ENCODE peak calls at places on chromosomes 3 and 15, in five cellular contexts. T is epithelial cell of esophagus, M is cardiac muscle cell, W is ovary, A is progenitor cell of endocrine pancreas. Z is an unnamed sample.

GRCh38 chr3:123096701-123097100 is 29.9 kb downstream of the PDIA5 start:
- DNase-seq in T (no peak), M (peak; percentile 88), W (peak; percentile 81), A (no peak), Z (no peak)

GRCh38 chr15:64134322-64134829 is 17.2 kb upstream of the SNX22 start:
- DNase-seq in T (peak; percentile 8), M (peak; percentile 78), W (peak; percentile 60), A (no peak), Z (no peak)

GRCh38 chr3:13401149-13401548 is 19.0 kb downstream of the NUP210 start:
- DNase-seq in T (no peak), M (no peak), W (no peak), A (no peak), Z (no peak)

GRCh38 chr3:133282239-133282638 is 117.6 kb upstream of the BFSP2 start:
- DNase-seq in T (no peak), M (no peak), W (no peak), A (no peak), Z (no peak)

GRCh38 chr15:89654847-89655805 is at the start of gene KIF7:
- DNase-seq in T (peak; percentile 40), M (peak; percentile 74), W (peak; percentile 73), A (peak; percentile 54), Z (no peak)

GRCh38 chr15:61530769-61531168 is 301.7 kb upstream of the RORA start:
- DNase-seq in T (no peak), M (peak; percentile 10), W (no peak), A (no peak), Z (no peak)

GRCh38 chr3:107978116-107979057 is 112.4 kb downstream of the CD47 start:
- DNase-seq in T (no peak), M (no peak), W (no peak), A (no peak), Z (no peak)

GRCh38 chr3:176469694-176470205 is 727.5 kb downstream of the TBL1XR1 start:
- DNase-seq in T (peak; percentile 2), M (no peak), W (no peak), A (no peak), Z (no peak)

GRCh38 chr15:90872481-90873184 is 4.2 kb downstream of the FURIN start:
- DNase-seq in T (peak; percentile 82), M (peak; percentile 69), W (no peak), A (no peak), Z (no peak)

GRCh38 chr3:97699889-97700288 is 64.7 kb upstream of the ARL6 start:
- DNase-seq in T (no peak), M (no peak), W (no peak), A (no peak), Z (no peak)

GRCh38 chr15:22263738-22264137 is 183.4 kb downstream of the OR4M2 start:
- DNase-seq in T (no peak), M (no peak), W (no peak), A (no peak), Z (no peak)

GRCh38 chr15:52306270-52306669 is 10.7 kb upstream of the MYO5C start:
- DNase-seq in T (peak; percentile 96), M (peak; percentile 57), W (no peak), A (no peak), Z (no peak)

GRCh38 chr3:171788546-171789351 is 21.5 kb downstream of the PLD1 start:
- DNase-seq in T (peak; percentile 94), M (peak; percentile 94), W (no peak), A (no peak), Z (no peak)
- TF ChIP-seq CTCF in T (no peak), M (peak; percentile 6), W (no peak), A (no peak), Z (no peak)

GRCh38 chr3:11717768-11718581 is 74.3 kb upstream of the VGLL4 start:
- DNase-seq in T (peak; percentile 41), M (peak; percentile 68), W (no peak), A (no peak), Z (no peak)
- TF ChIP-seq CTCF in T (no peak), M (no peak), W (no peak), A (no peak), Z (no peak)

DNA sequence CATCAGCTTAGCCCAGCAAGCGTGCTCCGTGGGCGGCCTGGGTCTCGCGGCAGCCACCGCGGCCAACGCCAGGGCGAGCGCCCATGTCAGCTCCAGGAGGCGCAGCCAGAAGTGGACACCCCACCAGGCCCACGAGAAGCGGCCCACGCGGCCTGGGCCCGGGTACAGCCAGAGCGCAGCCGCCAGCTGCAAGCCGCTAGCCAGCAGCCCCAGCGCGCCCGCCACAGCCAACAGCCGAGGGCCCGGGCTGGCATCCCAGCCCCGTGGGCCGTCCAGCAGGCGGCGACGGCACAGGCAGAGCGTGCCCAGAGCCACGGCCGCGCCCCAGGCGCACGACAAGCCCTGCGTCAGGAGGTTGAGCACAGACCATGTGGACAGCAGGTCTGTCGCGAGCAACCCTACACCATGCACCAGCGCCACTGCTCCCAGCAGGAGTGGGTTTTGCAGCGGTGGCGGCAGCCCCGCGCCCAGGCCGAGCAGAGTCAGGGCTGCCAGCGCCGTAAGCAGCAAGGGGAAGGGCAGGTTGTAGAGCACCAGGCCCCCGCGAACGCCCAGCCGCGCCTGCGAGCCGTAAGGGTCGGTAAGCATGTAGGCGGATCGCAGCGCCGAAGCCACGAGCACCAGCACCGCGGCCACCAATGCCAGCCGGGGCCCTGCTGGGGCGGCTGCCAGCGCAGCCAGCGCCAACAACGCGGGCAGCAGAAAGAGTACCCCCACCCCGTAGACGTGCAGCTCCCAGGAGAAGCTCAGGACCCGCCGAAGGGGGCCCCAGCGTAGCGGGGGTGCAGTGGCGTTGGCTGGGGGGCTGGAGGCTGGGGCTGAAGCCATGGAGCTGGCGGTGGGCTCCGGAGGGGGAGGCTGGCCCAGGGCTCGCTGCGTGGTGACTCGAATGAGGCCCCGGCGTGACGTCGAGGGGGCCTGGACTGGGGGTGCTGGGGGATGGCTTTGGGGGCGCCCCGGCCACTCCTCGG is 4.9 kb downstream of the PRRT3 start:
- DNase-seq in T (peak; percentile 86), M (peak; percentile 78), W (peak; percentile 77), A (peak; percentile 56), Z (no peak)
- TF ChIP-seq CTCF in T (peak; percentile 40), M (peak; percentile 71), W (peak; percentile 59), A (peak; percentile 58), Z (no peak)

DNA sequence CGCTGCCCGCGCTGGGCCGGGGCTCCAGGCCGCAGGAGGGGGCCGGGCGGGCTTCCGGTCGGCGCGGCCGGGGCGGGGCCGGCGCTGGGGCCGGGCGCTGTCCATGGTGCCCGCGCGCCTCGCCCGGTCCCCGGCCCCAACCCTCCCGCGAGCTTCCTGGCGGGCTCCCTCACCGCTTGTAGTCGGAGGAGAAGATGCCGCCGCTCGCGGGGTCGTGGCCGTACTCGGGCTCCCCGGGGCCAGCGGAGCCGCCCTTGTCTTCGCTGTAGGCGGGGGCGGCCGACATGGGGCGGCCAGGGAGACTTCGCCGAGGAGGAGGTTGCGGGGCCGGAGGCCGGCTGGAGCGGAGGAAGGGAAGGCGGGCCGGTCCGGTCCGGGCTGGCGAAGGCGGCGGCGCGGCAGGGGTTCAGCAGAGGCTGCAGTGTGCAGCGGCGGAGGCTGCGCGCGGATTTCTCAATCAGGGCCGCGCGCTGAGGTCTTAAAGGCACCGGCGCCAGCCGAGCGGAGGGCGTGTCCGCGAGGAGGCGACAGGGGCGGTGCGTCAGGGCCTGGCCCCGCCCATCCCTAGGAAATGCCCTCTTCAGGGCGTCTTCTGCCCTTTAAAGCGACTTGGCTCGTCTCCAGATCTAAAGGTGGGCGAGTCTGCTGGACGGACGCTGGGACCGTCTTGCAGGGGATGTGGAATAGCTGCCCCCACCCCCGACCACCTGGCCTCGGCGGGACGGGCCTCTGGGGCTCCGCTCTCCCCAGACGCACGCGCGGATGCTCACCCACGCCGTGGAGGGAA is at the start of gene AP3B2:
- DNase-seq in T (peak; percentile 82), M (peak; percentile 85), W (peak; percentile 73), A (peak; percentile 64), Z (no peak)
- TF ChIP-seq CTCF in T (no peak), M (no peak), W (no peak), A (no peak), Z (no peak)

Z was measured in omental fat pad.